ENCODE peak calls at places on chromosome 15, in six cellular contexts. J is heart left ventricle, F is esophagus muscularis mucosa, K is HCT116, X is stomach, T is body of pancreas. A is an unnamed sample.
A peak's percentile ranks its signal among the peaks of the same experiment; 100 is the strongest.

GRCh38 chr15:36802861-36803531 is 223.6 kb downstream of the CDIN1 start:
- DNase-seq in J (no peak), F (no peak), K (no peak), X (no peak), T (no peak), A (no peak)

GRCh38 chr15:84034831-84035753 is 200.5 kb upstream of the GOLGA6L4 start:
- DNase-seq in J (no peak), F (no peak), K (peak; percentile 46), X (no peak), T (peak; percentile 24), A (peak; percentile 4)

GRCh38 chr15:92061511-92062200 is 208.1 kb downstream of the SLCO3A1 start:
- DNase-seq in J (no peak), F (no peak), K (no peak), X (no peak), T (no peak), A (no peak)

GRCh38 chr15:73367624-73368300 is 996 bp downstream of the HCN4 start:
- DNase-seq in J (no peak), F (no peak), K (no peak), X (no peak), T (no peak), A (no peak)

GRCh38 chr15:38130200-38130567 is 122.5 kb upstream of the SPRED1 start:
- DNase-seq in J (no peak), F (no peak), K (no peak), X (no peak), T (no peak), A (no peak)

GRCh38 chr15:76337047-76337738 is 620 bp downstream of the ISL2 start:
- DNase-seq in J (no peak), F (no peak), K (no peak), X (no peak), T (no peak), A (peak; percentile 58)

GRCh38 chr15:87623832-87624231 is 632.7 kb downstream of the NTRK3 start:
- DNase-seq in J (no peak), F (no peak), K (no peak), X (no peak), T (no peak), A (no peak)

GRCh38 chr15:51706931-51707608 is 25.8 kb downstream of the SCG3 start:
- DNase-seq in J (no peak), F (no peak), K (no peak), X (no peak), T (no peak), A (no peak)

GRCh38 chr15:64623347-64624024 is 151.9 kb downstream of the RBPMS2 start:
- DNase-seq in J (no peak), F (no peak), K (no peak), X (no peak), T (no peak), A (no peak)

GRCh38 chr15:29044506-29044905 is 158.7 kb downstream of the APBA2 start:
- DNase-seq in J (no peak), F (no peak), K (no peak), X (no peak), T (no peak), A (no peak)

GRCh38 chr15:68989876-68990754 is 24.4 kb upstream of the NOX5 start:
- DNase-seq in J (no peak), F (peak; percentile 60), K (no peak), X (no peak), T (no peak), A (no peak)

GRCh38 chr15:57866149-57866736 is 159.7 kb downstream of the POLR2M start:
- DNase-seq in J (peak; percentile 28), F (peak; percentile 50), K (peak; percentile 52), X (peak; percentile 78), T (peak; percentile 67), A (no peak)

GRCh38 chr15:55527150-55527549 is 19.1 kb upstream of the DNAAF4 start:
- DNase-seq in J (no peak), F (no peak), K (no peak), X (no peak), T (no peak), A (no peak)

GRCh38 chr15:85172846-85173490 is 191.3 kb downstream of the PDE8A start:
- DNase-seq in J (no peak), F (no peak), K (no peak), X (no peak), T (no peak), A (no peak)

GRCh38 chr15:92582206-92582605 is 73.4 kb downstream of the FAM174B start:
- DNase-seq in J (no peak), F (no peak), K (no peak), X (no peak), T (no peak), A (no peak)

GRCh38 chr15:66730168-66731014 is 28.4 kb downstream of the SMAD6 start:
- DNase-seq in J (no peak), F (no peak), K (no peak), X (no peak), T (no peak), A (no peak)

GRCh38 chr15:49366496-49366895 is 56.5 kb upstream of the FGF7 start:
- DNase-seq in J (no peak), F (no peak), K (no peak), X (no peak), T (no peak), A (no peak)

DNA sequence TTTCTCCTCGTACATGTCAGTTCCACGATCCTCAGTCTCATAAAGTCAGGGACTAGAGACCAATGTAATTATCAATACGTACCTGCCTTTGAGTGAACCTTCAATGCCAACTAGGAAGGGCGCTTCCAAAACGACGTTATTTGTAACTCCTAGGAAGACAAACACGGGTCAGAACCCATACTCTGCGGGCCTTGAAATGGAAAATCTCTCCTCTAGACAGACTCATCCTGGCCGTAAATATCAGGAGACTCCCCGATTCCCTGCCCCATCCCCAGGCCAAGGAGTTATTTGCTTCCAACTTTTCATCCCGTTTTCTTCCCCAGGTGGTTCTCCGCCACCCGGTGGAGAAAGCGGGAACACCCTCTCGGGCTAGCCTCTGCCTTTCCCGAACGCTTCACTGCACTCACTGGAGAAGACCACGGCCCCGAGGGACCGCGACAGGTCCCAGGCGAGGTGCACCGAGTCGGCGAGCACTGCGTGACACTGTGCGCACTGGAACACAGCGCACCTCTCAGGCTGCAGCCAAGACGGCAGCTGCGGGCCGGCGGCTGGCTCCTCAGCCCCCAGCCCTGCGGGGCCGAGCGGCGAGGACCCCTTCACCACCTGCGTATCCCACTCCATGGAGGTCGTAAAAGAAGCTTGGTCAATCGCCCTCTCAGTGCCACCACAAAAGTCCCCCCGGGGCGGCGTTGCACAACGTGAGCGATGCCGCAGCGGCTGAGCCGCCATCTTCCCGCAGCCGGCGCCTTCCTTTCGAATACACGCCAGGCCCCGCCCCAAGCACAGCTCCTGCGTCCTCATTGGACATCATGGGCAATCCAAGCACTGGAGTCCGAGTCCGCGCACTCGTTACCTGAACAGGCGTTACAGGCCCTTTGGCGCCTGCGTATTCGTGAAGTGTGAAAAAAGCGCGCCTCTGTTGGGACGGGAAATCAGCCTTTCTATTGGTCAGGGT is at the start of gene OIP5:
- DNase-seq in J (peak; percentile 96), F (peak; percentile 100), K (peak; percentile 99), X (peak; percentile 99), T (peak; percentile 100), A (peak; percentile 96)
- TF ChIP-seq POLR2A in J (no peak), F (no peak), K (peak; percentile 98), X (no peak), T (peak; percentile 63), A (peak; percentile 98)

GRCh38 chr15:40928975-40929729 is at the start of gene DLL4:
- DNase-seq in J (peak; percentile 88), F (no peak), K (peak; percentile 71), X (peak; percentile 74), T (peak; percentile 69), A (no peak)
- TF ChIP-seq POLR2A in J (no peak), F (no peak), K (peak; percentile 95), X (no peak), T (peak; percentile 70), A (no peak)

GRCh38 chr15:70097337-70098169 is at the start of gene TLE3:
- DNase-seq in J (peak; percentile 99), F (peak; percentile 100), K (peak; percentile 95), X (peak; percentile 99), T (peak; percentile 100), A (peak; percentile 98)

GRCh38 chr15:70096975-70097336 is 761 bp downstream of the TLE3 start:
- DNase-seq in J (no peak), F (no peak), K (no peak), X (no peak), T (no peak), A (no peak)

GRCh38 chr15:70095387-70096214 is 2.1 kb downstream of the TLE3 start:
- DNase-seq in J (no peak), F (no peak), K (no peak), X (peak; percentile 47), T (peak; percentile 18), A (no peak)

GRCh38 chr15:70094690-70095311 is 2.9 kb downstream of the TLE3 start:
- DNase-seq in J (no peak), F (no peak), K (no peak), X (no peak), T (no peak), A (no peak)

DNA sequence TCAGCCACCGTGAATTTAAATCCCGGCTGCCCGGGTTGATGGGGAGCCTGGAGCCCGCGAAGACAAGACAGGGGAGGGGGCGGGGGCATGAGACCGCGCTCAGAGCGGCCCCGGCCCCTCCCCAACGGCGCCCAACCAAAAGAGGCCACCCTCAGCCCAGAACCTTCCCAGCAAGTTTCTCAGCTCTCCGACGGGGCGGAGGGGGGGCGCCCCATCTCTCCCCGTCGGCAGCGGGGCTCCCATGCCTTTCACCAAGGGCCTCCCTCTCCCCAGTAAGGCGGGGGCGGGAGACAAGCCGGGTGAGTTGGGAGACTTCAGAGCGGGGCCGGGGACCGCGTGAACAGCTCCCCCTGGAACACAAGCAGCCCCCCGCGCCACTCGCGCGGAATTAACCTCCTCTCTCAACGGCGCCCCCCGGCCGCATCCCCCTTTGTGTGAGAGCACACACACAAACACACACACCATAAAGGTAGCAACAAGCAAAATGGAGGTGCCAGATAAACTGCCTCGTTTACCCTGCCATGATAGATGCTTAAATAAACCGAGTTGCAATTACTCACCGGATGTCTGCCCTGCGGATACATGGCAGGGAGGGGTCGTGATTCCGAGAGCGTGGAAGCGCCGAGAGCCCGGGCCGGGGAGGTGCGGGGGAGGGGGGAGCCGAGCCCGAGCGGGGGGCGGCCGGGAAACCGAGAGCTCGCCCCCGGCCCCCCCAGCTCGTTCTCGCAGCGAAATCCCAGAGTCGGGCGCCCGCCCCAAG is 1.3 kb downstream of the TLE3 start:
- DNase-seq in J (no peak), F (no peak), K (no peak), X (peak; percentile 47), T (peak; percentile 36), A (peak; percentile 70)
- TF ChIP-seq POLR2A in J (no peak), F (no peak), K (no peak), X (no peak), T (no peak), A (no peak)

GRCh38 chr15:60396964-60397771 is 618 bp downstream of the ANXA2 start:
- DNase-seq in J (peak; percentile 71), F (no peak), K (no peak), X (peak; percentile 66), T (peak; percentile 64), A (no peak)
- TF ChIP-seq POLR2A in J (no peak), F (no peak), K (no peak), X (no peak), T (no peak), A (peak; percentile 7)

A was measured in H54.